ENCODE peak calls at places on chromosomes 2 and 18, in five cellular contexts. K is H9, Z is IMR-90, O is heart right ventricle, W is SK-N-MC. H is an unnamed sample.
A peak's percentile ranks its signal among the peaks of the same experiment; 100 is the strongest.

GRCh38 chr2:209368924-209369323 is 54.9 kb upstream of the MAP2 start:
- DNase-seq in K (no peak), Z (peak; percentile 58), O (no peak), W (no peak), H (no peak)

GRCh38 chr2:224952942-224953657 is 89.2 kb downstream of the DOCK10 start:
- DNase-seq in K (no peak), Z (no peak), O (no peak), W (no peak), H (no peak)

GRCh38 chr2:133812826-133813617 is 244.8 kb upstream of the NCKAP5 start:
- DNase-seq in K (no peak), Z (peak; percentile 64), O (no peak), W (no peak), H (no peak)

GRCh38 chr2:164510895-164511294 is 110.4 kb downstream of the GRB14 start:
- DNase-seq in K (no peak), Z (no peak), O (peak; percentile 55), W (no peak), H (no peak)

GRCh38 chr2:5693288-5694015 is 1.3 kb downstream of the SOX11 start:
- DNase-seq in K (peak; percentile 49), Z (peak; percentile 22), O (no peak), W (no peak), H (peak; percentile 57)

GRCh38 chr2:105739944-105740734 is 4.6 kb upstream of the NCK2 start:
- DNase-seq in K (no peak), Z (no peak), O (no peak), W (no peak), H (no peak)

GRCh38 chr2:69012310-69013122 is 463 bp upstream of the ANTXR1 start:
- DNase-seq in K (no peak), Z (peak; percentile 76), O (peak; percentile 75), W (no peak), H (peak; percentile 76)

GRCh38 chr18:28995319-28995718 is 818.4 kb upstream of the CDH2 start:
- DNase-seq in K (no peak), Z (peak; percentile 7), O (no peak), W (no peak), H (peak; percentile 10)

GRCh38 chr2:74921236-74921736 is 37.2 kb upstream of the POLE4 start:
- DNase-seq in K (no peak), Z (no peak), O (no peak), W (no peak), H (no peak)

GRCh38 chr2:203916756-203917155 is 19.8 kb upstream of the ICOS start:
- DNase-seq in K (no peak), Z (no peak), O (no peak), W (no peak), H (no peak)

GRCh38 chr2:118013221-118013723 is 598 bp downstream of the CCDC93 start:
- DNase-seq in K (peak; percentile 48), Z (no peak), O (peak; percentile 65), W (no peak), H (peak; percentile 54)

GRCh38 chr2:88903744-88904353 is 212.4 kb downstream of the RPIA start:
- DNase-seq in K (no peak), Z (peak; percentile 13), O (no peak), W (no peak), H (peak; percentile 18)

GRCh38 chr2:112829247-112829646 is 7.3 kb downstream of the IL1B start:
- DNase-seq in K (no peak), Z (no peak), O (no peak), W (no peak), H (no peak)

GRCh38 chr18:51623653-51624052 is 426.2 kb upstream of the MEX3C start:
- DNase-seq in K (no peak), Z (no peak), O (no peak), W (no peak), H (no peak)

GRCh38 chr2:140986456-140986855 is 1144.4 kb downstream of the LRP1B start:
- DNase-seq in K (no peak), Z (no peak), O (no peak), W (no peak), H (no peak)

GRCh38 chr2:161250864-161251436 is 57.3 kb upstream of the PSMD14 start:
- DNase-seq in K (peak; percentile 43), Z (peak; percentile 37), O (no peak), W (peak; percentile 37), H (peak; percentile 42)

GRCh38 chr2:127199223-127199622 is 20.9 kb downstream of the CYP27C1 start:
- DNase-seq in K (no peak), Z (no peak), O (no peak), W (no peak), H (no peak)

GRCh38 chr18:34806527-34806926 is 96.4 kb downstream of the DTNA start:
- DNase-seq in K (no peak), Z (no peak), O (no peak), W (no peak), H (no peak)

GRCh38 chr2:140650825-140651224 is 1480.0 kb downstream of the LRP1B start:
- DNase-seq in K (no peak), Z (peak; percentile 44), O (no peak), W (no peak), H (no peak)

GRCh38 chr2:234427081-234428058 is 69.5 kb downstream of the ARL4C start:
- DNase-seq in K (peak; percentile 71), Z (peak; percentile 90), O (no peak), W (peak; percentile 20), H (no peak)

GRCh38 chr2:43634604-43635306 is 2.3 kb upstream of the PLEKHH2 start:
- DNase-seq in K (no peak), Z (peak; percentile 89), O (no peak), W (no peak), H (no peak)

GRCh38 chr2:113699048-113699447 is 57.4 kb downstream of the SLC35F5 start:
- DNase-seq in K (no peak), Z (no peak), O (no peak), W (no peak), H (no peak)

GRCh38 chr2:190467575-190468083 is 59.5 kb downstream of the MFSD6 start:
- DNase-seq in K (no peak), Z (peak; percentile 23), O (no peak), W (peak; percentile 82), H (no peak)

GRCh38 chr2:166487082-166487654 is 6.9 kb downstream of the SCN7A start:
- DNase-seq in K (no peak), Z (no peak), O (no peak), W (no peak), H (no peak)

GRCh38 chr18:50579061-50579774 is 19.3 kb downstream of the MAPK4 start:
- DNase-seq in K (no peak), Z (no peak), O (no peak), W (no peak), H (no peak)

GRCh38 chr2:40240067-40240466 is 211.8 kb downstream of the SLC8A1 start:
- DNase-seq in K (no peak), Z (peak; percentile 96), O (peak; percentile 82), W (no peak), H (no peak)

GRCh38 chr18:14086459-14087231 is 45.6 kb downstream of the ZNF519 start:
- DNase-seq in K (peak; percentile 61), Z (peak; percentile 37), O (no peak), W (no peak), H (peak; percentile 32)
- H3K27ac ChIP-seq in K (no peak overlapping the region), Z (no peak overlapping the region), O (no peak overlapping the region), W (no peak overlapping the region), H (no peak overlapping the region)

DNA sequence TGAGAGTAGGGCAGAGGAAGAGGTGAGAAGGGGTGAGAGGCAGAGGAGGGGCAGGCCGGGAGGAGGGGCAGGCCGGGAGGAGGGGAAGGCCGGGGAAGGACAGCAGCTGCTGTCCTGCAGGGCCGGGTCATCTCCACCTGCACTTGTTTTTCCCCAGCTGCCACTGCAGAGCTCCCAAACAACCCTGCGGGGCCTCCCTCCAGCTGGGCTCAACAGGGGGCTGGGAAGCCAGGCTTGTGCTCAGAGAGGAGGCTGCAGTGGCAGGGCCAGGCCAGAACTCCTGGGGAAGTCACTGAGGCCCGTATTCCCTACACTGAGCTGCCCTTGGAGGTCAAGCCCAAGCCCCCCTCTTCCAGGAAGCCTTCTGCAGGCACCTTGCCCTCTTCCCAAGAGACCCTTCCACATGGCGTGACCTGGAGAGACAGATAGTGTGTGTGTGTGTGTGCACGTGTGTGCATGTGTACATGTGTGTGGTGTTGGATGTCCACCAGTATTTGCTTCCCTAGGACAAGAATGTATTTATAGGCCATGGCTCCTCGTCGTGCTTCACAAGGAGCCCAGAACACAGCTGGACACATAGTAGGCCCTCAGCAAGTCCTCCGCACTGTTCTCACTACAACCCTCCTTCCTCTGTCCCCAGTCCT is 13.0 kb upstream of the ATP6V1B1 start:
- DNase-seq in K (peak; percentile 37), Z (no peak), O (no peak), W (no peak), H (peak; percentile 98)
- H3K27ac ChIP-seq in K (no peak overlapping the region), Z (no peak overlapping the region), O (no peak overlapping the region), W (no peak overlapping the region), H (peak overlapping the region; percentile 90)

GRCh38 chr2:99485824-99486223 is 4.0 kb downstream of the REV1 start:
- DNase-seq in K (no peak), Z (no peak), O (no peak), W (no peak), H (no peak)

GRCh38 chr2:99489758-99490087 is at the start of gene REV1:
- DNase-seq in K (no peak), Z (no peak), O (no peak), W (no peak), H (no peak)

GRCh38 chr2:99488999-99489757 is 639 bp downstream of the REV1 start:
- DNase-seq in K (peak; percentile 53), Z (peak; percentile 38), O (peak; percentile 79), W (no peak), H (peak; percentile 53)

GRCh38 chr2:99488587-99488998 is 1.2 kb downstream of the REV1 start:
- DNase-seq in K (no peak), Z (peak; percentile 39), O (no peak), W (no peak), H (no peak)

DNA sequence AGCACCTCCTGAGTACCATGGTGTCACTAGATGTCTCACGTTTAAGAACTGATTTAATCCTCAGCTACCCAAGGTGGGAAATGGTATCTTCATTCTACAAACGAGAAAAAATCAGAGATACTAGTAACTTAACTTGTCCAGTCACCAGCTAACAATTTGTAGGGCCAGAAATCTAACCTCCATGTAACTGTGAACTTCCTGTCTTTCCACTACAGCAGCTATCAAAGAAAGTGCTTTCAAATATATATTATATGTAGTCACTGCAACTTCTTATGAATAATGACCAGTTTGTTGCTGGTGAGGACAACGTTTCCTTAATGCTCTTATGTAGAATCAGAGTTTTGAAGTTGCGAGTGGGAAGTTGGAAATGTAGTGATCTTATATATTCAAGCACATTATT is 1.9 kb downstream of the REV1 start:
- DNase-seq in K (no peak), Z (peak; percentile 71), O (no peak), W (no peak), H (no peak)
- H3K27ac ChIP-seq in K (no peak overlapping the region), Z (no peak overlapping the region), O (peak overlapping the region; percentile 99), W (no peak overlapping the region), H (no peak overlapping the region)

GRCh38 chr18:44568343-44568742 is 112.3 kb upstream of the SETBP1 start:
- DNase-seq in K (no peak), Z (no peak), O (no peak), W (no peak), H (no peak)

GRCh38 chr18:44569391-44570055 is 111.2 kb upstream of the SETBP1 start:
- DNase-seq in K (no peak), Z (no peak), O (no peak), W (no peak), H (no peak)

GRCh38 chr18:44568986-44569385 is 111.7 kb upstream of the SETBP1 start:
- DNase-seq in K (no peak), Z (no peak), O (no peak), W (no peak), H (no peak)

DNA sequence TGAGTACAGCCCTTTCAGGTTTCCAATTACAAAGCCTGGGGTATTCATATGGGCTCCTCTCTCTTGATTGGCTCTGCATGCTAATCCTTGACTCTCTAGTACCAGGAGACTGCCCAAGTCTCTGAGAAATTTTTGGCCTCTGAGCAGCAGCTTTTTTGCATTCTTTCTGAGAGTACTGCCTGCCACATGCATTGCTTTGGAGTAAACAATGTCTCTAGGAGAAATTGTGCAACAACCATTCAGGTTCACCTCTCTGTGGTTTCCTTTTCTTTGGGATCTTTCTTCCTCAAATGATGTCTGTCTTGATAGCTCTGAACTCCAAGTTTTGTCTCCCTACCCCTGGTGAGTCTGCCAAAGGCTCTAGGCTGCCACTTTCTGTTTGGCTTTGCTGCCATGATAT is 115.8 kb upstream of the SETBP1 start:
- DNase-seq in K (no peak), Z (peak; percentile 8), O (no peak), W (no peak), H (no peak)
- H3K27ac ChIP-seq in K (no peak overlapping the region), Z (no peak overlapping the region), O (no peak overlapping the region), W (no peak overlapping the region), H (no peak overlapping the region)

H was measured in WERI-Rb-1.